ENCODE peak calls at places on chromosome 15, in six cellular contexts. One of them, this sample, is unnamed.

GRCh38 chr15:95760508-95760907 is 570.0 kb upstream of the NR2F2 start:
- DNase-seq in mesendoderm: peak
- DNase-seq in H9: peak
- DNase-seq in IMR-90: no peak
- DNase-seq in neuronal stem cell: peak
- DNase-seq in mesenchymal stem cell: peak
- DNase-seq in this sample: no peak

GRCh38 chr15:84764585-84764984 is 16.2 kb downstream of the ZNF592 start:
- DNase-seq in mesendoderm: no peak
- DNase-seq in H9: no peak
- DNase-seq in IMR-90: no peak
- DNase-seq in neuronal stem cell: no peak
- DNase-seq in mesenchymal stem cell: no peak
- DNase-seq in this sample: no peak

GRCh38 chr15:53611145-53611920 is 148.1 kb downstream of the WDR72 start:
- DNase-seq in mesendoderm: peak
- DNase-seq in H9: no peak
- DNase-seq in IMR-90: no peak
- DNase-seq in neuronal stem cell: no peak
- DNase-seq in mesenchymal stem cell: peak
- DNase-seq in this sample: no peak

GRCh38 chr15:83061680-83062079 is 5.4 kb downstream of the BTBD1 start:
- DNase-seq in mesendoderm: no peak
- DNase-seq in H9: no peak
- DNase-seq in IMR-90: peak
- DNase-seq in neuronal stem cell: no peak
- DNase-seq in mesenchymal stem cell: peak
- DNase-seq in this sample: no peak

GRCh38 chr15:90580946-90581345 is 51.2 kb downstream of the CRTC3 start:
- DNase-seq in mesendoderm: no peak
- DNase-seq in H9: no peak
- DNase-seq in IMR-90: no peak
- DNase-seq in neuronal stem cell: no peak
- DNase-seq in mesenchymal stem cell: no peak
- DNase-seq in this sample: no peak

GRCh38 chr15:31267161-31268107 is 59.2 kb upstream of the KLF13 start:
- DNase-seq in mesendoderm: no peak
- DNase-seq in H9: peak
- DNase-seq in IMR-90: no peak
- DNase-seq in neuronal stem cell: no peak
- DNase-seq in mesenchymal stem cell: no peak
- DNase-seq in this sample: no peak

GRCh38 chr15:29156521-29156920 is 113.1 kb downstream of the NSMCE3 start:
- DNase-seq in mesendoderm: no peak
- DNase-seq in H9: no peak
- DNase-seq in IMR-90: no peak
- DNase-seq in neuronal stem cell: no peak
- DNase-seq in mesenchymal stem cell: no peak
- DNase-seq in this sample: no peak

GRCh38 chr15:71798641-71799040 is 11.7 kb upstream of the NR2E3 start:
- DNase-seq in mesendoderm: no peak
- DNase-seq in H9: no peak
- DNase-seq in IMR-90: no peak
- DNase-seq in neuronal stem cell: no peak
- DNase-seq in mesenchymal stem cell: no peak
- DNase-seq in this sample: no peak

GRCh38 chr15:75840659-75841058 is 2.6 kb upstream of the UBE2Q2 start:
- DNase-seq in mesendoderm: peak
- DNase-seq in H9: no peak
- DNase-seq in IMR-90: peak
- DNase-seq in neuronal stem cell: no peak
- DNase-seq in mesenchymal stem cell: peak
- DNase-seq in this sample: no peak

GRCh38 chr15:90600954-90601353 is 71.2 kb downstream of the CRTC3 start:
- DNase-seq in mesendoderm: no peak
- DNase-seq in H9: no peak
- DNase-seq in IMR-90: no peak
- DNase-seq in neuronal stem cell: no peak
- DNase-seq in mesenchymal stem cell: no peak
- DNase-seq in this sample: no peak

GRCh38 chr15:99252326-99252725 is 1.0 kb downstream of the LRRC28 start:
- DNase-seq in mesendoderm: no peak
- DNase-seq in H9: no peak
- DNase-seq in IMR-90: no peak
- DNase-seq in neuronal stem cell: no peak
- DNase-seq in mesenchymal stem cell: no peak
- DNase-seq in this sample: no peak

GRCh38 chr15:31975446-31976229 is 54.7 kb upstream of the CHRNA7 start:
- DNase-seq in mesendoderm: no peak
- DNase-seq in H9: no peak
- DNase-seq in IMR-90: no peak
- DNase-seq in neuronal stem cell: peak
- DNase-seq in mesenchymal stem cell: no peak
- DNase-seq in this sample: no peak

GRCh38 chr15:71252036-71252898 is 137.0 kb downstream of the THSD4 start:
- DNase-seq in mesendoderm: no peak
- DNase-seq in H9: no peak
- DNase-seq in IMR-90: peak
- DNase-seq in neuronal stem cell: no peak
- DNase-seq in mesenchymal stem cell: peak
- DNase-seq in this sample: no peak

GRCh38 chr15:65375871-65376552 is 1.8 kb downstream of the IGDCC3 start:
- DNase-seq in mesendoderm: no peak
- DNase-seq in H9: peak
- DNase-seq in IMR-90: no peak
- DNase-seq in neuronal stem cell: no peak
- DNase-seq in mesenchymal stem cell: no peak
- DNase-seq in this sample: no peak

GRCh38 chr15:96947830-96948229 is 617.3 kb downstream of the NR2F2 start:
- DNase-seq in mesendoderm: peak
- DNase-seq in H9: peak
- DNase-seq in IMR-90: no peak
- DNase-seq in neuronal stem cell: peak
- DNase-seq in mesenchymal stem cell: peak
- DNase-seq in this sample: no peak

GRCh38 chr15:89323825-89324224 is 10.8 kb downstream of the POLG start:
- DNase-seq in mesendoderm: no peak
- DNase-seq in H9: no peak
- DNase-seq in IMR-90: no peak
- DNase-seq in neuronal stem cell: no peak
- DNase-seq in mesenchymal stem cell: no peak
- DNase-seq in this sample: no peak

GRCh38 chr15:59931642-59932296 is 72.3 kb upstream of the FOXB1 start:
- DNase-seq in mesendoderm: no peak
- DNase-seq in H9: no peak
- DNase-seq in IMR-90: no peak
- DNase-seq in neuronal stem cell: no peak
- DNase-seq in mesenchymal stem cell: no peak
- DNase-seq in this sample: no peak

GRCh38 chr15:66945286-66945685 is 120.1 kb upstream of the SMAD3 start:
- DNase-seq in mesendoderm: no peak
- DNase-seq in H9: no peak
- DNase-seq in IMR-90: no peak
- DNase-seq in neuronal stem cell: no peak
- DNase-seq in mesenchymal stem cell: no peak
- DNase-seq in this sample: no peak

GRCh38 chr15:64209680-64210334 is 47.0 kb upstream of the PPIB start:
- DNase-seq in mesendoderm: no peak
- DNase-seq in H9: no peak
- DNase-seq in IMR-90: peak
- DNase-seq in neuronal stem cell: no peak
- DNase-seq in mesenchymal stem cell: peak
- DNase-seq in this sample: no peak

GRCh38 chr15:101176625-101177024 is 75.2 kb downstream of the CHSY1 start:
- DNase-seq in mesendoderm: peak
- DNase-seq in H9: no peak
- DNase-seq in IMR-90: peak
- DNase-seq in neuronal stem cell: no peak
- DNase-seq in mesenchymal stem cell: peak
- DNase-seq in this sample: no peak

GRCh38 chr15:92889390-92890113 is 10.6 kb upstream of the CHD2 start:
- DNase-seq in mesendoderm: no peak
- DNase-seq in H9: no peak
- DNase-seq in IMR-90: no peak
- DNase-seq in neuronal stem cell: no peak
- DNase-seq in mesenchymal stem cell: no peak
- DNase-seq in this sample: no peak

GRCh38 chr15:92896543-92896942 is 3.6 kb upstream of the CHD2 start:
- DNase-seq in mesendoderm: no peak
- DNase-seq in H9: no peak
- DNase-seq in IMR-90: no peak
- DNase-seq in neuronal stem cell: no peak
- DNase-seq in mesenchymal stem cell: no peak
- DNase-seq in this sample: no peak

GRCh38 chr15:92891533-92892200 is 8.5 kb upstream of the CHD2 start:
- DNase-seq in mesendoderm: no peak
- DNase-seq in H9: no peak
- DNase-seq in IMR-90: no peak
- DNase-seq in neuronal stem cell: no peak
- DNase-seq in mesenchymal stem cell: no peak
- DNase-seq in this sample: no peak

GRCh38 chr15:92892201-92892555 is 7.9 kb upstream of the CHD2 start:
- DNase-seq in mesendoderm: no peak
- DNase-seq in H9: no peak
- DNase-seq in IMR-90: no peak
- DNase-seq in neuronal stem cell: no peak
- DNase-seq in mesenchymal stem cell: no peak
- DNase-seq in this sample: no peak

DNA sequence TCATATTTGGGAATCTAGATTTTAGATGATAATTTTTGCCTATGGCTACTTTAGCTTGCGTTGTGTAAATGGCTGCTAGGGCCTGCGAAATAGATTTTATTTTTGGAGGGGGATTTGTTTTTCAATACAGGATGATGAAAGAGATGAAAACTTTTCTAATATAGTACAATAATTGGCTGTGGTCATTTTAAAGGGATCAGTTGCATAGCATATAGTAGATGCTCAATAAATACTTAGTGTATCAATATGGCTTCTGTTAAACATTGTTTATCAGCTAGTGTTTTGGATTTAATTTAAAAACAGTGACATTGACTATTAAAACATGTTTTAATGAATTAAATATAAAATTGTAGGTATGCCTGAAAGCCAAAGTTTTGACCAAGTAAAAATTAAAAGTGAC is 6.9 kb upstream of the CHD2 start:
- DNase-seq in mesendoderm: no peak
- DNase-seq in H9: no peak
- DNase-seq in IMR-90: no peak
- DNase-seq in neuronal stem cell: no peak
- DNase-seq in mesenchymal stem cell: no peak
- DNase-seq in this sample: no peak
- H2BK15ac ChIP-seq in mesendoderm: no peak
- H2BK15ac ChIP-seq in H9: no peak
- H2BK15ac ChIP-seq in IMR-90: no peak
- H2BK15ac ChIP-seq in neuronal stem cell: no peak
- H2BK15ac ChIP-seq in mesenchymal stem cell: no peak
- H2BK15ac ChIP-seq in this sample: no peak

GRCh38 chr15:48242015-48242414 is 35.9 kb downstream of the SLC12A1 start:
- DNase-seq in mesendoderm: no peak
- DNase-seq in H9: no peak
- DNase-seq in IMR-90: no peak
- DNase-seq in neuronal stem cell: no peak
- DNase-seq in mesenchymal stem cell: no peak
- DNase-seq in this sample: no peak
- H2BK15ac ChIP-seq in mesendoderm: no peak
- H2BK15ac ChIP-seq in H9: no peak
- H2BK15ac ChIP-seq in IMR-90: no peak
- H2BK15ac ChIP-seq in neuronal stem cell: no peak
- H2BK15ac ChIP-seq in mesenchymal stem cell: no peak
- H2BK15ac ChIP-seq in this sample: no peak

GRCh38 chr15:26939398-26939797 is 31.6 kb upstream of the GABRG3 start:
- DNase-seq in mesendoderm: no peak
- DNase-seq in H9: no peak
- DNase-seq in IMR-90: no peak
- DNase-seq in neuronal stem cell: no peak
- DNase-seq in mesenchymal stem cell: no peak
- DNase-seq in this sample: no peak

GRCh38 chr15:26937134-26937533 is 33.8 kb upstream of the GABRG3 start:
- DNase-seq in mesendoderm: no peak
- DNase-seq in H9: no peak
- DNase-seq in IMR-90: no peak
- DNase-seq in neuronal stem cell: no peak
- DNase-seq in mesenchymal stem cell: no peak
- DNase-seq in this sample: no peak

GRCh38 chr15:26929588-26929987 is 41.4 kb upstream of the GABRG3 start:
- DNase-seq in mesendoderm: no peak
- DNase-seq in H9: no peak
- DNase-seq in IMR-90: no peak
- DNase-seq in neuronal stem cell: no peak
- DNase-seq in mesenchymal stem cell: no peak
- DNase-seq in this sample: no peak

GRCh38 chr15:26936502-26936901 is 34.5 kb upstream of the GABRG3 start:
- DNase-seq in mesendoderm: no peak
- DNase-seq in H9: no peak
- DNase-seq in IMR-90: no peak
- DNase-seq in neuronal stem cell: no peak
- DNase-seq in mesenchymal stem cell: no peak
- DNase-seq in this sample: no peak

DNA sequence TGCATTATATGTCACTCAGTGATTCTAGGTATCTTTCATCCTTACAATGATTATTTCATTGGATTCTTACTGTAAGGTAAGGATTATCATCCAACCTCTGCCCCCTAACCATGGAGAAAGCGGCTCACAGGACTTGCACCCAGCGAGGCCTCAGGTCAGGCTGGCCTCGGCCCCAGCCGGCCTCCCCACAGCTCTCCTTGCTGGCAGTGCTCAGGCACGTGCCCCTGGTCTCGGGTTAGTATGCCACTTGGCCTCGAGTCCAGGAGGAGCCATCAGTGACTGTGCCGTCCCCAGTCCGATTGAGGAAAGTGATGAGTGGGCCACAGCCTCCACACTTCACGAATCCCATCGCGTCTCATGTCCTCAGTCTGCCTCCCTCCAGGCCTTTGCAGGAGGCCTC is 35.7 kb upstream of the GABRG3 start:
- DNase-seq in mesendoderm: no peak
- DNase-seq in H9: no peak
- DNase-seq in IMR-90: no peak
- DNase-seq in neuronal stem cell: no peak
- DNase-seq in mesenchymal stem cell: no peak
- DNase-seq in this sample: no peak
- H2BK15ac ChIP-seq in mesendoderm: no peak
- H2BK15ac ChIP-seq in H9: no peak
- H2BK15ac ChIP-seq in IMR-90: no peak
- H2BK15ac ChIP-seq in neuronal stem cell: no peak
- H2BK15ac ChIP-seq in mesenchymal stem cell: no peak
- H2BK15ac ChIP-seq in this sample: no peak

GRCh38 chr15:93730724-93731123 is 500.6 kb upstream of the MCTP2 start:
- DNase-seq in mesendoderm: no peak
- DNase-seq in H9: no peak
- DNase-seq in IMR-90: no peak
- DNase-seq in neuronal stem cell: no peak
- DNase-seq in mesenchymal stem cell: no peak
- DNase-seq in this sample: no peak
- H2BK15ac ChIP-seq in mesendoderm: no peak
- H2BK15ac ChIP-seq in H9: no peak
- H2BK15ac ChIP-seq in IMR-90: no peak
- H2BK15ac ChIP-seq in neuronal stem cell: no peak
- H2BK15ac ChIP-seq in mesenchymal stem cell: no peak
- H2BK15ac ChIP-seq in this sample: no peak

GRCh38 chr15:94041731-94042130 is 189.6 kb upstream of the MCTP2 start:
- DNase-seq in mesendoderm: peak
- DNase-seq in H9: no peak
- DNase-seq in IMR-90: no peak
- DNase-seq in neuronal stem cell: no peak
- DNase-seq in mesenchymal stem cell: no peak
- DNase-seq in this sample: no peak
- H2BK15ac ChIP-seq in mesendoderm: no peak
- H2BK15ac ChIP-seq in H9: no peak
- H2BK15ac ChIP-seq in IMR-90: no peak
- H2BK15ac ChIP-seq in neuronal stem cell: no peak
- H2BK15ac ChIP-seq in mesenchymal stem cell: no peak
- H2BK15ac ChIP-seq in this sample: no peak

GRCh38 chr15:41817781-41818180 is 10.1 kb upstream of the JMJD7 start:
- DNase-seq in mesendoderm: no peak
- DNase-seq in H9: no peak
- DNase-seq in IMR-90: no peak
- DNase-seq in neuronal stem cell: no peak
- DNase-seq in mesenchymal stem cell: no peak
- DNase-seq in this sample: no peak
- H2BK15ac ChIP-seq in mesendoderm: no peak
- H2BK15ac ChIP-seq in H9: no peak
- H2BK15ac ChIP-seq in IMR-90: no peak
- H2BK15ac ChIP-seq in neuronal stem cell: no peak
- H2BK15ac ChIP-seq in mesenchymal stem cell: no peak
- H2BK15ac ChIP-seq in this sample: no peak